ENCODE peak calls at places on chromosomes 7 and 10, in four cellular contexts. One of them, this sample, is unnamed.

GRCh38 chr10:48804740-48805182 is 120.1 kb downstream of the WDFY4 start:
- DNase-seq in mesothelial cell of epicardium: no peak
- DNase-seq in NCI-H1105: peak
- DNase-seq in NCI-H187: no peak
- DNase-seq in this sample: peak

GRCh38 chr7:3538051-3538450 is 237.0 kb downstream of the SDK1 start:
- DNase-seq in mesothelial cell of epicardium: no peak
- DNase-seq in NCI-H187: no peak
- DNase-seq in NCI-H1105: no peak
- DNase-seq in this sample: no peak

GRCh38 chr7:40755438-40755837 is 620.6 kb downstream of the SUGCT start:
- DNase-seq in mesothelial cell of epicardium: no peak
- DNase-seq in NCI-H1105: no peak
- DNase-seq in NCI-H187: no peak
- DNase-seq in this sample: no peak

GRCh38 chr10:43218206-43218950 is 48.5 kb downstream of the RASGEF1A start:
- DNase-seq in mesothelial cell of epicardium: no peak
- DNase-seq in NCI-H187: no peak
- DNase-seq in NCI-H1105: no peak
- DNase-seq in this sample: peak

GRCh38 chr10:89342219-89342966 is 14.6 kb downstream of the IFIT3 start:
- DNase-seq in NCI-H187: no peak
- DNase-seq in mesothelial cell of epicardium: no peak
- DNase-seq in NCI-H1105: no peak
- DNase-seq in this sample: peak

GRCh38 chr10:120138689-120139088 is 246.2 kb downstream of the SEC23IP start:
- DNase-seq in NCI-H187: no peak
- DNase-seq in mesothelial cell of epicardium: no peak
- DNase-seq in NCI-H1105: no peak
- DNase-seq in this sample: no peak

GRCh38 chr10:131805696-131806095 is 95.1 kb upstream of the PPP2R2D start:
- DNase-seq in NCI-H1105: no peak
- DNase-seq in NCI-H187: no peak
- DNase-seq in mesothelial cell of epicardium: no peak
- DNase-seq in this sample: no peak

GRCh38 chr10:46229144-46229563 is 57.6 kb upstream of the ANTXRL start:
- DNase-seq in NCI-H187: no peak
- DNase-seq in NCI-H1105: no peak
- DNase-seq in mesothelial cell of epicardium: no peak
- DNase-seq in this sample: peak

GRCh38 chr7:468681-469590 is 50.7 kb downstream of the PDGFA start:
- DNase-seq in NCI-H1105: no peak
- DNase-seq in NCI-H187: no peak
- DNase-seq in mesothelial cell of epicardium: no peak
- DNase-seq in this sample: peak

This sample was measured in M059J.